ENCODE peak calls at places on chromosomes 4 and X, in eight cellular contexts. One of them, this sample, is unnamed.

GRCh38 chrX:106510713-106511411 is 100.9 kb upstream of the RADX start:
- DNase-seq in 8988T: no peak
- DNase-seq in AML-193: no peak
- DNase-seq in activated T-helper 1 cell treated with Interleukin-2 at 50 U/mL for 16 hours: no peak
- DNase-seq in KBM-7: no peak
- DNase-seq in kidney glomerular epithelial cell: no peak
- DNase-seq in endothelial cell: no peak
- DNase-seq in choroid plexus epithelial cell: no peak
- DNase-seq in this sample: no peak

GRCh38 chr4:5710962-5711478 is at the start of gene EVC:
- DNase-seq in 8988T: no peak
- DNase-seq in AML-193: no peak
- DNase-seq in activated T-helper 1 cell treated with Interleukin-2 at 50 U/mL for 16 hours: no peak
- DNase-seq in KBM-7: peak
- DNase-seq in kidney glomerular epithelial cell: peak
- DNase-seq in endothelial cell: peak
- DNase-seq in choroid plexus epithelial cell: peak
- DNase-seq in this sample: peak

GRCh38 chr4:121217385-121217784 is 53.3 kb upstream of the TNIP3 start:
- DNase-seq in 8988T: no peak
- DNase-seq in AML-193: no peak
- DNase-seq in activated T-helper 1 cell treated with Interleukin-2 at 50 U/mL for 16 hours: no peak
- DNase-seq in KBM-7: no peak
- DNase-seq in kidney glomerular epithelial cell: peak
- DNase-seq in endothelial cell: no peak
- DNase-seq in choroid plexus epithelial cell: peak
- DNase-seq in this sample: no peak

GRCh38 chr4:24243641-24244040 is 340.7 kb downstream of the DHX15 start:
- DNase-seq in 8988T: no peak
- DNase-seq in AML-193: no peak
- DNase-seq in activated T-helper 1 cell treated with Interleukin-2 at 50 U/mL for 16 hours: no peak
- DNase-seq in KBM-7: no peak
- DNase-seq in kidney glomerular epithelial cell: no peak
- DNase-seq in endothelial cell: no peak
- DNase-seq in choroid plexus epithelial cell: no peak
- DNase-seq in this sample: no peak

GRCh38 chr4:77922158-77923094 is 59.8 kb downstream of the MRPL1 start:
- DNase-seq in 8988T: no peak
- DNase-seq in AML-193: no peak
- DNase-seq in activated T-helper 1 cell treated with Interleukin-2 at 50 U/mL for 16 hours: no peak
- DNase-seq in KBM-7: no peak
- DNase-seq in kidney glomerular epithelial cell: no peak
- DNase-seq in endothelial cell: no peak
- DNase-seq in choroid plexus epithelial cell: no peak
- DNase-seq in this sample: no peak

GRCh38 chr4:116726523-116726922 is 358.9 kb downstream of the TRAM1L1 start:
- DNase-seq in 8988T: no peak
- DNase-seq in AML-193: no peak
- DNase-seq in activated T-helper 1 cell treated with Interleukin-2 at 50 U/mL for 16 hours: no peak
- DNase-seq in KBM-7: no peak
- DNase-seq in kidney glomerular epithelial cell: no peak
- DNase-seq in endothelial cell: no peak
- DNase-seq in choroid plexus epithelial cell: no peak
- DNase-seq in this sample: no peak

GRCh38 chrX:116232833-116233232 is 62.3 kb downstream of the AGTR2 start:
- DNase-seq in 8988T: no peak
- DNase-seq in AML-193: no peak
- DNase-seq in activated T-helper 1 cell treated with Interleukin-2 at 50 U/mL for 16 hours: no peak
- DNase-seq in KBM-7: no peak
- DNase-seq in kidney glomerular epithelial cell: no peak
- DNase-seq in endothelial cell: no peak
- DNase-seq in choroid plexus epithelial cell: peak
- DNase-seq in this sample: no peak

GRCh38 chr4:15936495-15936894 is 2.0 kb downstream of the FGFBP1 start:
- DNase-seq in 8988T: no peak
- DNase-seq in AML-193: no peak
- DNase-seq in activated T-helper 1 cell treated with Interleukin-2 at 50 U/mL for 16 hours: no peak
- DNase-seq in KBM-7: no peak
- DNase-seq in kidney glomerular epithelial cell: no peak
- DNase-seq in endothelial cell: no peak
- DNase-seq in choroid plexus epithelial cell: no peak
- DNase-seq in this sample: no peak

GRCh38 chr4:37653601-37654000 is 32.6 kb downstream of the RELL1 start:
- DNase-seq in 8988T: no peak
- DNase-seq in AML-193: peak
- DNase-seq in activated T-helper 1 cell treated with Interleukin-2 at 50 U/mL for 16 hours: no peak
- DNase-seq in KBM-7: peak
- DNase-seq in kidney glomerular epithelial cell: no peak
- DNase-seq in endothelial cell: no peak
- DNase-seq in choroid plexus epithelial cell: peak
- DNase-seq in this sample: no peak

GRCh38 chr4:174853629-174854028 is 24.6 kb upstream of the GLRA3 start:
- DNase-seq in 8988T: no peak
- DNase-seq in AML-193: no peak
- DNase-seq in activated T-helper 1 cell treated with Interleukin-2 at 50 U/mL for 16 hours: no peak
- DNase-seq in KBM-7: no peak
- DNase-seq in kidney glomerular epithelial cell: no peak
- DNase-seq in endothelial cell: no peak
- DNase-seq in choroid plexus epithelial cell: no peak
- DNase-seq in this sample: no peak

GRCh38 chrX:79080131-79080530 is 64.4 kb upstream of the GPR174 start:
- DNase-seq in 8988T: no peak
- DNase-seq in AML-193: no peak
- DNase-seq in activated T-helper 1 cell treated with Interleukin-2 at 50 U/mL for 16 hours: no peak
- DNase-seq in KBM-7: no peak
- DNase-seq in kidney glomerular epithelial cell: peak
- DNase-seq in endothelial cell: no peak
- DNase-seq in choroid plexus epithelial cell: peak
- DNase-seq in this sample: no peak

GRCh38 chr4:76208005-76208765 is 5.4 kb downstream of the SCARB2 start:
- DNase-seq in 8988T: no peak
- DNase-seq in AML-193: peak
- DNase-seq in activated T-helper 1 cell treated with Interleukin-2 at 50 U/mL for 16 hours: no peak
- DNase-seq in KBM-7: peak
- DNase-seq in kidney glomerular epithelial cell: peak
- DNase-seq in endothelial cell: peak
- DNase-seq in choroid plexus epithelial cell: peak
- DNase-seq in this sample: no peak

GRCh38 chr4:1246901-1247810 is 1.8 kb downstream of the CTBP1 start:
- DNase-seq in 8988T: peak
- DNase-seq in AML-193: peak
- DNase-seq in activated T-helper 1 cell treated with Interleukin-2 at 50 U/mL for 16 hours: no peak
- DNase-seq in KBM-7: peak
- DNase-seq in kidney glomerular epithelial cell: no peak
- DNase-seq in endothelial cell: no peak
- DNase-seq in choroid plexus epithelial cell: peak
- DNase-seq in this sample: peak

GRCh38 chrX:53262189-53262917 is 19.0 kb downstream of the IQSEC2 start:
- DNase-seq in 8988T: no peak
- DNase-seq in AML-193: no peak
- DNase-seq in activated T-helper 1 cell treated with Interleukin-2 at 50 U/mL for 16 hours: no peak
- DNase-seq in KBM-7: no peak
- DNase-seq in kidney glomerular epithelial cell: no peak
- DNase-seq in endothelial cell: no peak
- DNase-seq in choroid plexus epithelial cell: no peak
- DNase-seq in this sample: no peak

GRCh38 chrX:11215191-11215921 is 77.9 kb upstream of the AMELX start:
- DNase-seq in 8988T: no peak
- DNase-seq in AML-193: no peak
- DNase-seq in activated T-helper 1 cell treated with Interleukin-2 at 50 U/mL for 16 hours: no peak
- DNase-seq in KBM-7: no peak
- DNase-seq in kidney glomerular epithelial cell: no peak
- DNase-seq in endothelial cell: no peak
- DNase-seq in choroid plexus epithelial cell: no peak
- DNase-seq in this sample: no peak

GRCh38 chrX:71992711-71993110 is 82.1 kb downstream of the NHSL2 start:
- DNase-seq in 8988T: no peak
- DNase-seq in AML-193: no peak
- DNase-seq in activated T-helper 1 cell treated with Interleukin-2 at 50 U/mL for 16 hours: peak
- DNase-seq in KBM-7: peak
- DNase-seq in kidney glomerular epithelial cell: no peak
- DNase-seq in endothelial cell: no peak
- DNase-seq in choroid plexus epithelial cell: no peak
- DNase-seq in this sample: no peak

GRCh38 chr4:87884976-87885574 is 52.3 kb downstream of the MEPE start:
- DNase-seq in 8988T: no peak
- DNase-seq in AML-193: no peak
- DNase-seq in activated T-helper 1 cell treated with Interleukin-2 at 50 U/mL for 16 hours: no peak
- DNase-seq in KBM-7: peak
- DNase-seq in kidney glomerular epithelial cell: no peak
- DNase-seq in endothelial cell: no peak
- DNase-seq in choroid plexus epithelial cell: no peak
- DNase-seq in this sample: no peak

GRCh38 chrX:42807393-42807792 is 29.4 kb upstream of the PPP1R2C start:
- DNase-seq in 8988T: no peak
- DNase-seq in AML-193: no peak
- DNase-seq in activated T-helper 1 cell treated with Interleukin-2 at 50 U/mL for 16 hours: no peak
- DNase-seq in KBM-7: no peak
- DNase-seq in kidney glomerular epithelial cell: no peak
- DNase-seq in endothelial cell: no peak
- DNase-seq in choroid plexus epithelial cell: no peak
- DNase-seq in this sample: no peak

GRCh38 chrX:56802428-56802827 is 73.4 kb downstream of the NBDY start:
- DNase-seq in 8988T: no peak
- DNase-seq in AML-193: no peak
- DNase-seq in activated T-helper 1 cell treated with Interleukin-2 at 50 U/mL for 16 hours: no peak
- DNase-seq in KBM-7: no peak
- DNase-seq in kidney glomerular epithelial cell: no peak
- DNase-seq in endothelial cell: no peak
- DNase-seq in choroid plexus epithelial cell: no peak
- DNase-seq in this sample: no peak

GRCh38 chr4:133618963-133619362 is 469.9 kb downstream of the PCDH10 start:
- DNase-seq in 8988T: no peak
- DNase-seq in AML-193: no peak
- DNase-seq in activated T-helper 1 cell treated with Interleukin-2 at 50 U/mL for 16 hours: no peak
- DNase-seq in KBM-7: peak
- DNase-seq in kidney glomerular epithelial cell: no peak
- DNase-seq in endothelial cell: no peak
- DNase-seq in choroid plexus epithelial cell: peak
- DNase-seq in this sample: no peak

GRCh38 chrX:134006484-134007161 is 21.2 kb upstream of the GPC3 start:
- DNase-seq in 8988T: no peak
- DNase-seq in AML-193: no peak
- DNase-seq in activated T-helper 1 cell treated with Interleukin-2 at 50 U/mL for 16 hours: no peak
- DNase-seq in KBM-7: no peak
- DNase-seq in kidney glomerular epithelial cell: no peak
- DNase-seq in endothelial cell: no peak
- DNase-seq in choroid plexus epithelial cell: no peak
- DNase-seq in this sample: no peak

GRCh38 chr4:24094726-24095125 is 204.9 kb upstream of the PPARGC1A start:
- DNase-seq in 8988T: no peak
- DNase-seq in AML-193: no peak
- DNase-seq in activated T-helper 1 cell treated with Interleukin-2 at 50 U/mL for 16 hours: no peak
- DNase-seq in KBM-7: no peak
- DNase-seq in kidney glomerular epithelial cell: no peak
- DNase-seq in endothelial cell: no peak
- DNase-seq in choroid plexus epithelial cell: peak
- DNase-seq in this sample: no peak

GRCh38 chr4:39758176-39758575 is 60.2 kb downstream of the UBE2K start:
- DNase-seq in 8988T: no peak
- DNase-seq in AML-193: no peak
- DNase-seq in activated T-helper 1 cell treated with Interleukin-2 at 50 U/mL for 16 hours: no peak
- DNase-seq in KBM-7: no peak
- DNase-seq in kidney glomerular epithelial cell: no peak
- DNase-seq in endothelial cell: no peak
- DNase-seq in choroid plexus epithelial cell: no peak
- DNase-seq in this sample: no peak

GRCh38 chr4:74638689-74639088 is 155.6 kb downstream of the BTC start:
- DNase-seq in 8988T: no peak
- DNase-seq in AML-193: no peak
- DNase-seq in activated T-helper 1 cell treated with Interleukin-2 at 50 U/mL for 16 hours: no peak
- DNase-seq in KBM-7: no peak
- DNase-seq in kidney glomerular epithelial cell: no peak
- DNase-seq in endothelial cell: no peak
- DNase-seq in choroid plexus epithelial cell: no peak
- DNase-seq in this sample: no peak